ENCODE peak calls at places on chromosomes 1 and 21, in seven cellular contexts. B, P, X, J, L, A and R are unnamed samples.

GRCh38 chr1:54278941-54279422 is 79.0 kb downstream of the MRPL37 start:
- DNase-seq in A (no peak), B (peak; percentile 80), X (peak; percentile 75), L (no peak), J (no peak), P (no peak), R (no peak)

GRCh38 chr1:56268519-56268918 is 310.8 kb downstream of the PLPP3 start:
- DNase-seq in J (no peak), X (no peak), B (no peak), L (no peak), P (no peak), A (no peak), R (no peak)

GRCh38 chr1:160836981-160837557 is 25.6 kb downstream of the CD244 start:
- DNase-seq in P (no peak), L (no peak), J (no peak), A (no peak), B (no peak), X (no peak), R (no peak)

GRCh38 chr1:91603409-91603808 is 102.8 kb downstream of the CDC7 start:
- DNase-seq in J (no peak), A (no peak), P (no peak), L (no peak), X (no peak), B (no peak), R (no peak)

GRCh38 chr1:178324003-178324402 is 172.8 kb downstream of the CLEC20A start:
- DNase-seq in P (no peak), L (no peak), X (peak; percentile 71), A (no peak), J (no peak), B (no peak), R (no peak)

GRCh38 chr1:68327414-68327813 is 95.1 kb upstream of the WLS start:
- DNase-seq in A (no peak), P (peak; percentile 33), L (no peak), B (no peak), X (peak; percentile 27), J (no peak), R (no peak)

GRCh38 chr1:243393093-243393492 is 137.3 kb downstream of the SDCCAG8 start:
- DNase-seq in L (no peak), A (no peak), X (no peak), J (no peak), P (no peak), B (no peak), R (no peak)

GRCh38 chr1:214427871-214428277 is 123.5 kb downstream of the PTPN14 start:
- DNase-seq in P (no peak), L (no peak), J (no peak), B (no peak), A (no peak), X (peak; percentile 98), R (peak; percentile 57)

GRCh38 chr1:53409233-53409632 is 50.0 kb upstream of the DMRTB1 start:
- DNase-seq in L (no peak), P (no peak), X (no peak), J (no peak), A (no peak), B (no peak), R (no peak)

GRCh38 chr21:32257952-32258785 is 20.7 kb downstream of the MIS18A start:
- DNase-seq in L (peak; percentile 73), J (peak; percentile 76), A (peak; percentile 80), X (peak; percentile 85), P (peak; percentile 75), B (peak; percentile 67), R (peak; percentile 69)

GRCh38 chr1:15027515-15027948 is 126.0 kb upstream of the TMEM51 start:
- DNase-seq in J (peak; percentile 81), B (peak; percentile 73), L (peak; percentile 75), X (peak; percentile 54), A (peak; percentile 84), P (peak; percentile 72), R (peak; percentile 57)

GRCh38 chr1:240705584-240705983 is 93.6 kb upstream of the GREM2 start:
- DNase-seq in L (no peak), P (no peak), B (no peak), X (peak; percentile 76), J (no peak), A (no peak), R (no peak)

GRCh38 chr1:2799811-2800663 is 1.5 kb downstream of the TTC34 start:
- DNase-seq in J (no peak), L (no peak), A (peak; percentile 18), B (no peak), P (no peak), X (no peak), R (no peak)

GRCh38 chr1:223726380-223727001 is 14.2 kb downstream of the CAPN2 start:
- DNase-seq in B (peak; percentile 49), L (peak; percentile 75), P (peak; percentile 74), J (peak; percentile 88), A (peak; percentile 78), X (peak; percentile 98), R (peak; percentile 85)

GRCh38 chr1:241848680-241849344 is 808 bp downstream of the EXO1 start:
- DNase-seq in B (no peak), X (no peak), L (no peak), J (no peak), P (no peak), A (no peak), R (no peak)

GRCh38 chr1:228299211-228299610 is 91.4 kb downstream of the OBSCN start:
- DNase-seq in P (no peak), B (no peak), L (no peak), X (no peak), J (no peak), A (no peak), R (no peak)

GRCh38 chr1:161048949-161049722 is 3.4 kb upstream of the USF1 start:
- DNase-seq in P (no peak), X (no peak), L (no peak), J (no peak), A (no peak), B (no peak), R (no peak)

GRCh38 chr1:225746361-225747179 is 31.1 kb upstream of the SRP9 start:
- DNase-seq in A (peak; percentile 79), P (peak; percentile 55), L (peak; percentile 65), B (peak; percentile 67), J (no peak), X (peak; percentile 90), R (peak; percentile 72)
- TF ChIP-seq POLR2A in A (no peak), P (no peak), L (peak; percentile 85), B (no peak), J (no peak), X (peak; percentile 49), R (peak; percentile 44)

GRCh38 chr1:32334274-32334861 is 1.7 kb downstream of the MARCKSL1 start:
- DNase-seq in L (no peak), X (no peak), B (no peak), P (no peak), J (no peak), A (no peak), R (no peak)

GRCh38 chr1:32336963-32337675 is 1.1 kb upstream of the MARCKSL1 start:
- DNase-seq in X (peak; percentile 47), L (no peak), J (peak; percentile 49), A (no peak), B (no peak), P (no peak), R (peak; percentile 79)

GRCh38 chr1:32335951-32336867 is at the start of gene MARCKSL1:
- DNase-seq in B (peak; percentile 80), X (peak; percentile 55), A (peak; percentile 96), J (peak; percentile 95), P (peak; percentile 74), L (peak; percentile 76), R (no peak)

GRCh38 chr1:32334864-32335618 is 992 bp downstream of the MARCKSL1 start:
- DNase-seq in A (peak; percentile 81), X (peak; percentile 21), J (peak; percentile 86), P (no peak), L (peak; percentile 60), B (no peak), R (no peak)

GRCh38 chr1:32335619-32335950 is 448 bp downstream of the MARCKSL1 start:
- DNase-seq in P (no peak), A (no peak), X (no peak), J (no peak), B (no peak), L (no peak), R (no peak)
- TF ChIP-seq POLR2A in P (no peak), A (no peak), X (no peak), J (no peak), B (no peak), L (no peak), R (no peak)

DNA sequence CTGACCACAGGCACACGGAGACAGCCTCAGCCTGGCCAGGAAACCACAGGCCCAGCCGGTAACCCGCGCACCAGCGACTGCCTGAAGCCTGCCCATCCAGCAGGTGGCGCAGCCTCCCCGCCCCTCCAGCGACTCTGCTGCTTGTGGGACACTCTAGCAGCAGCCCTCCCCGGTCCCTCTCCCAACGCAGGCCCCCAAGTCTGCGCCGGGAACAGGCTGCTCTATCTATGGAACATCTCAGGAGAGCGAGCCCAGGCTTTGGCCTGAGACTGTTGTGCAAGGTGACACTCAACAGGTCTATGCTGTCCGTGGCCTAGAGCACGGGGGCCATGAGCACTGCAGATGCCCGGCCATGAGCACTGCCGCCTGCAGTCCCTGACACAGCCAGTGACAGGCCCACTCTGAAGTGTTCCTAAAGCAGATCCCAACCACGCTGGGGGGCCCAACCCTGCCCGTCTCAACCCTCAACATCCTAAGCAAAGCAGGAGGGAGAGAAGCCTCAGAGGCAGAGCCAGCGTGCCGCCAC is 28.4 kb downstream of the WDR4 start:
- DNase-seq in B (no peak), J (peak; percentile 64), P (no peak), X (no peak), A (no peak), L (no peak), R (peak; percentile 67)
- TF ChIP-seq POLR2A in B (no peak), J (peak; percentile 16), P (no peak), X (no peak), A (no peak), L (no peak), R (no peak)

GRCh38 chr1:234609528-234610042 is 393 bp downstream of the IRF2BP2 start:
- DNase-seq in X (no peak), A (no peak), L (no peak), J (peak; percentile 83), P (no peak), B (no peak), R (no peak)

GRCh38 chr1:234611153-234611798 is 1.3 kb upstream of the IRF2BP2 start:
- DNase-seq in X (peak; percentile 83), B (peak; percentile 66), P (peak; percentile 51), J (no peak), L (no peak), A (no peak), R (no peak)

GRCh38 chr1:234611799-234612351 is 1.9 kb upstream of the IRF2BP2 start:
- DNase-seq in J (no peak), L (peak; percentile 52), P (peak; percentile 50), B (peak; percentile 65), A (peak; percentile 55), X (no peak), R (no peak)

GRCh38 chr1:234610061-234610581 is at the start of gene IRF2BP2:
- DNase-seq in L (peak; percentile 87), B (peak; percentile 81), P (peak; percentile 61), J (peak; percentile 98), X (peak; percentile 80), A (peak; percentile 90), R (no peak)

DNA sequence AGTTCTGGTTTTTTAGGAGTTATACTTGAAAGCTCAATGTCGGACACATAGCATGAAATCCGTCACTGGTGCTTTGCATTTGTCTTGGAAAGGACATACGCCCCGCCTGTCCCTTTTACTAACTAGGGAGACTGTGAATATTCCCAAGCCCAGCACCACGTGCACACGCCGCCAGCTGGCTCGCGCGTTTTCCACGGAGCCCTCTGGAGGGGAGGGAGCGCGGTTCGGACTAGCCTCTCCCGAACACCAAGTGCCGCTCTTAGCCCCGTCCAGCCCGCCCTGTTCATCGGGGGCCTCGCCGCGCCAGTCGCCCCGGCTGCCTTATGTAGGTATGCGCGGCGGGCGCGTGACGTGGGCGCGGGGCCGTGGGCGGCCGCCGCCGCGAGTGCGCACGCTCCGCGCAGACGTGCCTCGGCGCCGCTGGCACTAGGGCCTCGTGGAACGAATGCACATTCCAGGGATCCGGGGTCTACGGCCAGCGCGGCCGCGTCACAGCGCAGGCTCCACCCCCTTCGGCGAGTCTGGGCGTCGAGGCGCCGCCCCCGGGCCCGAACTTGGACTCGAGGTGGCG is 689 bp upstream of the IRF2BP2 start:
- DNase-seq in J (peak; percentile 74), P (peak; percentile 88), A (peak; percentile 98), X (peak; percentile 95), B (peak; percentile 96), L (peak; percentile 96), R (peak; percentile 89)
- TF ChIP-seq POLR2A in J (peak; percentile 51), P (peak; percentile 92), A (peak; percentile 95), X (peak; percentile 98), B (peak; percentile 73), L (peak; percentile 99), R (peak; percentile 99)